ENCODE peak calls at places on chromosome 9, in eight cellular contexts. H is heart left ventricle, O is stomach, E is gastrocnemius medialis, A is HepG2, J is uterus, Q is ovary, K is endothelial cell of umbilical vein. N is an unnamed sample.

GRCh38 chr9:111034573-111035539 is 3.4 kb downstream of the LPAR1 start:
- DNase-seq in H (no peak), O (no peak), E (no peak), A (no peak), J (no peak), Q (no peak), K (no peak), N (no peak)

GRCh38 chr9:93301291-93301811 is 117.4 kb downstream of the WNK2 start:
- DNase-seq in H (no peak), O (no peak), E (no peak), A (no peak), J (peak), Q (no peak), K (no peak), N (peak)

GRCh38 chr9:84343111-84343521 is 2.6 kb upstream of the SLC28A3 start:
- DNase-seq in H (no peak), O (no peak), E (no peak), A (no peak), J (no peak), Q (no peak), K (no peak), N (no peak)

GRCh38 chr9:13580760-13581159 is 301.3 kb upstream of the MPDZ start:
- DNase-seq in H (no peak), O (no peak), E (no peak), A (no peak), J (no peak), Q (no peak), K (no peak), N (no peak)

GRCh38 chr9:7338586-7339281 is 460.8 kb downstream of the DMAC1 start:
- DNase-seq in H (no peak), O (no peak), E (no peak), A (no peak), J (no peak), Q (no peak), K (no peak), N (no peak)

GRCh38 chr9:17810293-17810692 is 231.4 kb downstream of the SH3GL2 start:
- DNase-seq in H (no peak), O (no peak), E (no peak), A (no peak), J (no peak), Q (no peak), K (no peak), N (no peak)

GRCh38 chr9:75186767-75187380 is 98.6 kb downstream of the OSTF1 start:
- DNase-seq in H (no peak), O (no peak), E (no peak), A (no peak), J (no peak), Q (no peak), K (peak), N (no peak)

GRCh38 chr9:638152-638551 is 203.3 kb upstream of the DMRT1 start:
- DNase-seq in H (no peak), O (no peak), E (no peak), A (no peak), J (no peak), Q (no peak), K (no peak), N (no peak)

GRCh38 chr9:94277885-94278536 is 18.9 kb downstream of the ZNF169 start:
- DNase-seq in H (no peak), O (no peak), E (no peak), A (peak), J (no peak), Q (no peak), K (no peak), N (no peak)

GRCh38 chr9:129944501-129945116 is 98.4 kb downstream of the FNBP1 start:
- DNase-seq in H (no peak), O (no peak), E (no peak), A (no peak), J (no peak), Q (no peak), K (no peak), N (no peak)

GRCh38 chr9:72557549-72557948 is 36.1 kb downstream of the TMC1 start:
- DNase-seq in H (no peak), O (no peak), E (no peak), A (peak), J (peak), Q (peak), K (peak), N (no peak)

GRCh38 chr9:2494571-2494970 is 127.0 kb upstream of the VLDLR start:
- DNase-seq in H (no peak), O (no peak), E (no peak), A (no peak), J (no peak), Q (no peak), K (no peak), N (no peak)

GRCh38 chr9:119284118-119284517 is 85.1 kb downstream of the BRINP1 start:
- DNase-seq in H (no peak), O (no peak), E (no peak), A (peak), J (no peak), Q (no peak), K (no peak), N (no peak)

GRCh38 chr9:33044677-33045282 is 19.7 kb downstream of the DNAJA1 start:
- DNase-seq in H (peak), O (peak), E (no peak), A (no peak), J (no peak), Q (peak), K (no peak), N (no peak)

GRCh38 chr9:72931897-72932296 is 21.0 kb downstream of the ALDH1A1 start:
- DNase-seq in H (no peak), O (no peak), E (no peak), A (no peak), J (no peak), Q (no peak), K (no peak), N (no peak)

GRCh38 chr9:33813712-33814641 is 3.0 kb upstream of the UBE2R2 start:
- DNase-seq in H (no peak), O (no peak), E (no peak), A (peak), J (no peak), Q (no peak), K (peak), N (no peak)

GRCh38 chr9:131330814-131331600 is 41.5 kb downstream of the PLPP7 start:
- DNase-seq in H (peak), O (no peak), E (no peak), A (no peak), J (no peak), Q (no peak), K (peak), N (peak)

GRCh38 chr9:107174441-107174840 is 108.6 kb upstream of the RAD23B start:
- DNase-seq in H (no peak), O (no peak), E (peak), A (no peak), J (no peak), Q (no peak), K (no peak), N (no peak)

GRCh38 chr9:19154135-19154612 is 26.9 kb upstream of the PLIN2 start:
- DNase-seq in H (peak), O (no peak), E (no peak), A (peak), J (peak), Q (peak), K (no peak), N (no peak)

GRCh38 chr9:133148351-133149129 is 15.2 kb downstream of the GBGT1 start:
- DNase-seq in H (no peak), O (peak), E (no peak), A (no peak), J (peak), Q (peak), K (peak), N (peak)

GRCh38 chr9:116027511-116027910 is 126.1 kb upstream of the PAPPA start:
- DNase-seq in H (no peak), O (no peak), E (no peak), A (no peak), J (no peak), Q (no peak), K (no peak), N (no peak)

GRCh38 chr9:103183569-103184191 is 188.5 kb downstream of the CYLC2 start:
- DNase-seq in H (peak), O (no peak), E (no peak), A (peak), J (no peak), Q (peak), K (no peak), N (no peak)

GRCh38 chr9:124255222-124255621 is 2.5 kb upstream of the NEK6 start:
- DNase-seq in H (no peak), O (no peak), E (no peak), A (no peak), J (no peak), Q (no peak), K (no peak), N (peak)

GRCh38 chr9:124256517-124257069 is 1.2 kb upstream of the NEK6 start:
- DNase-seq in H (no peak), O (no peak), E (no peak), A (peak), J (no peak), Q (no peak), K (peak), N (peak)

GRCh38 chr9:124257865-124258764 is at the start of gene NEK6:
- DNase-seq in H (no peak), O (peak), E (no peak), A (no peak), J (no peak), Q (peak), K (peak), N (peak)

GRCh38 chr9:124258765-124259272 is 1.1 kb downstream of the NEK6 start:
- DNase-seq in H (no peak), O (no peak), E (no peak), A (peak), J (no peak), Q (no peak), K (peak), N (no peak)

GRCh38 chr9:124257070-124257864 is 482 bp upstream of the NEK6 start:
- DNase-seq in H (no peak), O (no peak), E (no peak), A (no peak), J (no peak), Q (no peak), K (peak), N (peak)
- TF ChIP-seq POLR2A in H (no peak), O (no peak), E (no peak), A (no peak), J (no peak), Q (no peak), K (no peak), N (no peak)

DNA sequence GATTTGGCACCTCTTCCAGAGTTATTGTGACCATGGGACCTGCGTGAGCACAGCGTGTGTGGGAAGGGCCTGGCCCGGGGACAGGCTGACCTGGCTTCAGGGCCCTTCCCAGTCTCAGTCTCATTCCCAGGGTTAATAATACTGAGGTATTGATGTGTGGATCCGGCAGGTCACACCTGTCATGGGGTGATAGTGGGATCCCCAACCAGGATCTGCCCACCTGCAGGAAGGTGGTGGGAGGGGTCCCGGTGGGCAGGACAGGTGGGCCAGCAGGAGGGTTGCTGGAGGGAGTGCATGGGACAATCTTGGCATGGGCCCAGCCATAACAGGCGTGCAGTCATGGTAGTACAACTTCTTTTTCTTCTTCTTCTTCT is 55.4 kb downstream of the COL15A1 start:
- DNase-seq in H (no peak), O (no peak), E (no peak), A (no peak), J (peak), Q (no peak), K (no peak), N (no peak)
- TF ChIP-seq CTCF in H (no peak), O (no peak), E (no peak), A (no peak), J (no peak), Q (peak), K (no peak), N (no peak)

DNA sequence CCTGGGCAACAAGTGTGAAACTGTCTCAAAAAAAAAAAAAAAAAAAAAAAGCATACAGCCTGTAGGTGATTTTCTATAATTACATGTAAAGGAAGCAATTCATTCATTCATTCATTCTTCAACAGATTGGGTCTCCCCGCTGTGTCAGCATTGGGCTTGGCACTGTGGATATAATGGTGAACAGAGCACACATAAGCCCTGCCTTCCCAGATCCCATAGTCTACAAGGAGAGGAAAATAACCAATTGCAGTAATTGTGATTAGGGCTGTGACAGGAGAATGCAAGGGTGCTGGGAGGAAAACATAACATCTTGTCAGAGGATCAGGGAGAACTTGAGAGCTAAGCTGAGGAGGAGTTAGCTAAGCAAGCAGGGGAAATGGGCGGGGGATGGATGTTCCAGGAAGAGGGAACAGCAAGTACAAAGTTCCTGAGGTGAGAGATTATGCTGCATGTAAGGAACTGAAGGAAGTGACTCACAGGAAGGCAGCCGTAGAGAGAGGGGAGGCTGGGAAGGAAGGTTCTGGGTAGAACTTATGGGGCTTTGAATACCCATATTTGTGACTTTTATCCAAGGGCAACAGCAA is 24.0 kb upstream of the KLF9 start:
- DNase-seq in H (peak), O (peak), E (peak), A (peak), J (peak), Q (peak), K (peak), N (no peak)
- TF ChIP-seq POLR2A in H (no peak), O (no peak), E (no peak), A (no peak), J (no peak), Q (no peak), K (peak), N (no peak)

DNA sequence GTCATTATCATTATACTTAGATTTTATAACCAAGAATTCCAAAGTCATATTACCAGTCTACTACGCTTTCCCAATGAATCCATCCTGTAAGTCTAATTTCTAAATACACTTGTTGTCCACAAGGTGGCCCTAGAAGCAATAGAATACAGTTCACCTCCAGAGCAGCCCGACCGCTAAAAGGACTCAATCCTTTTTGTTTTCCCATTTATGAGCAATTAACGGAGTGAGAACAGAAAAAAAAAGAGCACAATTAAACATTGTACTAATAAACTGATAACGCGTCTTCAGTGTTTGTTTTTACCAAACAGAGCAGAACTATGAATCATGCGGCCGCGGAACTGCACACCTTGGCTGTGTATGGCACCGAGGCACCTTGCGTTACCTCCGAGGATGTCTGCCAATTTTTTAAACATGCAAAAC is 160.7 kb upstream of the DAPK1 start:
- DNase-seq in H (peak), O (peak), E (no peak), A (peak), J (peak), Q (peak), K (peak), N (no peak)
- TF ChIP-seq CTCF in H (peak), O (peak), E (peak), A (peak), J (peak), Q (peak), K (peak), N (peak)